ENCODE peak calls at places on chromosomes 7 and 10, in seven cellular contexts. Y is lower leg skin, U is Peyer's patch, O is endothelial cell of umbilical vein, L is A549, T is K562, I is body of pancreas. W is an unnamed sample.

GRCh38 chr10:118754132-118754555 is 626 bp downstream of the CACUL1 start:
- DNase-seq in Y (peak), U (peak), O (peak), L (peak), T (peak), I (peak), W (peak)

GRCh38 chr7:141950796-141951195 is 4.0 kb upstream of the CLEC5A start:
- DNase-seq in Y (no peak), U (no peak), O (no peak), L (no peak), T (no peak), I (no peak), W (no peak)

GRCh38 chr10:129904323-129904722 is 59.8 kb downstream of the EBF3 start:
- DNase-seq in Y (no peak), U (no peak), O (no peak), L (no peak), T (no peak), I (no peak), W (no peak)

GRCh38 chr10:63622097-63622496 is 100.9 kb downstream of the REEP3 start:
- DNase-seq in Y (no peak), U (no peak), O (no peak), L (no peak), T (no peak), I (no peak), W (no peak)

GRCh38 chr7:32068411-32068905 is 1.7 kb downstream of the PDE1C start:
- DNase-seq in Y (no peak), U (no peak), O (no peak), L (no peak), T (no peak), I (no peak), W (no peak)

GRCh38 chr7:2541291-2542010 is 13.9 kb downstream of the BRAT1 start:
- DNase-seq in Y (no peak), U (peak), O (no peak), L (no peak), T (no peak), I (no peak), W (peak)

GRCh38 chr7:98303906-98304305 is 22.4 kb downstream of the BRI3 start:
- DNase-seq in Y (no peak), U (no peak), O (no peak), L (no peak), T (no peak), I (no peak), W (no peak)

GRCh38 chr10:49076741-49077521 is 38.4 kb downstream of the VSTM4 start:
- DNase-seq in Y (no peak), U (no peak), O (no peak), L (no peak), T (no peak), I (no peak), W (no peak)

GRCh38 chr10:75358835-75359421 is 42.6 kb downstream of the ZNF503 start:
- DNase-seq in Y (no peak), U (no peak), O (no peak), L (peak), T (no peak), I (no peak), W (no peak)

GRCh38 chr7:116863168-116863670 is 832 bp downstream of the CAPZA2 start:
- DNase-seq in Y (no peak), U (no peak), O (peak), L (peak), T (peak), I (peak), W (no peak)

GRCh38 chr7:134186022-134186421 is 58.9 kb downstream of the LRGUK start:
- DNase-seq in Y (no peak), U (no peak), O (no peak), L (no peak), T (no peak), I (no peak), W (no peak)

GRCh38 chr10:79460687-79461086 is 15.3 kb upstream of the ZCCHC24 start:
- DNase-seq in Y (no peak), U (no peak), O (no peak), L (no peak), T (no peak), I (no peak), W (no peak)

GRCh38 chr10:105834261-105835059 is 1193.4 kb downstream of the SORCS3 start:
- DNase-seq in Y (no peak), U (no peak), O (no peak), L (no peak), T (no peak), I (no peak), W (no peak)

GRCh38 chr7:26178272-26178960 is 22.1 kb downstream of the HNRNPA2B1 start:
- DNase-seq in Y (no peak), U (no peak), O (no peak), L (no peak), T (no peak), I (no peak), W (no peak)
- TF ChIP-seq POLR2A in Y (no peak), U (no peak), O (no peak), L (no peak), T (no peak), I (no peak), W (no peak)

GRCh38 chr10:86757110-86757790 is 831 bp downstream of the BMPR1A start:
- DNase-seq in Y (peak), U (peak), O (no peak), L (peak), T (peak), I (peak), W (no peak)
- TF ChIP-seq POLR2A in Y (no peak), U (no peak), O (no peak), L (no peak), T (no peak), I (peak), W (no peak)

DNA sequence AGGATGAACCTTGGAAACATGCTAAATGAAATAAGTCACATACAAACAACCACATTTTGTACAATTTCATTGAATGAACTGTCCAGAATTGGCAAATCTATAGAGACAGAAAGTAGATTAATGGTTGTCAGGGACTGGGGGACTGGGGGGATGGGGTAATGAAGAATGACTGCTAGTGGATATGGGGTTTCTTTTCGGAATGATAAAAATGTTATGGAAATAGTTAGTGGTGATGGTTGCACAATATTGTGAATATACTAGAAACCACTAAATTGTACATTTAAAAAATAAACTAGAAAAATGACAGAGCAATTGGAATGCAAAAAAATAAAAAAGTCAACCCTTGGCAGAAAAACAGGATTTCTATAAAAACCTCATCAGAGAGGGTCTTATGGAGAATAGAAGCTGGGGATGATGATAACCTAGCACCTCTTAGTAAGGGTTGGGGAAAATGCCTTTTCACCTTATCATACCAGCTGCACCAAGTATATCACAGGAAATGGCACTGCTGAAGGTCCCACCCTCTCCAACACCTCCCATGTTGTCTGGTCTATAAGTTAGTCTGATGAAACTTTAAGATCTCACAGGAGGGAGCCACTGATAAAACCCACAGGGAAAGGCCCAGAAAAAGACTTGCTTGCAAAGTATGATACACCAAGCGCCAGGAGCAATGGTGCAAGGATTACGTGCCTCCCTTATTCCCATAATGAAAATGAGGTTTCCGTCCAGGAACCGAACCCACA is 23.1 kb upstream of the JAZF1 start:
- DNase-seq in Y (no peak), U (no peak), O (no peak), L (no peak), T (no peak), I (no peak), W (no peak)
- TF ChIP-seq POLR2A in Y (no peak), U (no peak), O (no peak), L (no peak), T (no peak), I (no peak), W (no peak)

DNA sequence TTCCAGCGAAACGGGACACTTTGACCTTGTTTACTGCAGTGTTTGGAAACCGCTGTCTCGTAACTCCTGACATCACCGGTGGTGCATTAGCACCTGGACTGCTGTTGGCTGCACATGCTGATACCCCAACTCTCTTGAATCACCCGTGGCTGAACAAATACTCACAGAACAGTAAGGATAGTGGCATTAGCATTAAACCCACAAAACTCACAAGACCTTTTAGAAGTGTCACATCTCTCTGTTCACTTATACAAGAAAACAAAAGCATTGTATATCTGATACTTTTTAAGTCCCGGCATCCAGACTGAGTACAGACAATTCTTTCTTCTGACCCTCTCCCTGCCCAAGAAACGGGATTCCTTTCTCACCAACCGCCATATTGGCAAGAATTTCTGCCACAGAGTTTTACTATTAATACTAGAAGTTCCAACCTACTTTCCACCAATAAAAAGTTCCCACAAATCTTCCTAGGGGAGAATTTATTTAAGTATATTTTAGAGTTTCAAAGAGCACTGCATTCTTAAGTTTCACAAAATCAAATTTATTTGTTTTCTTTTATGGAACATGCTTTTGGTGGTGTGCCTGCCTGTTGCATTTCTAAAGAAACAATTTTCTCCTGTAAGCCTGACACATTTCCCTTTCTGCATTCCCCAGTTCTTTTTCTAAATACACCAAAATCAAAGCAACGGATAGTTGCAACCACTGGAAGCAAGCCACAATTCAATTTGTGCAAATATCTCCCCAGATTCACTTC is 208.4 kb upstream of the KLF14 start:
- DNase-seq in Y (peak), U (peak), O (peak), L (peak), T (peak), I (peak), W (no peak)
- TF ChIP-seq POLR2A in Y (no peak), U (peak), O (no peak), L (no peak), T (no peak), I (no peak), W (peak)

DNA sequence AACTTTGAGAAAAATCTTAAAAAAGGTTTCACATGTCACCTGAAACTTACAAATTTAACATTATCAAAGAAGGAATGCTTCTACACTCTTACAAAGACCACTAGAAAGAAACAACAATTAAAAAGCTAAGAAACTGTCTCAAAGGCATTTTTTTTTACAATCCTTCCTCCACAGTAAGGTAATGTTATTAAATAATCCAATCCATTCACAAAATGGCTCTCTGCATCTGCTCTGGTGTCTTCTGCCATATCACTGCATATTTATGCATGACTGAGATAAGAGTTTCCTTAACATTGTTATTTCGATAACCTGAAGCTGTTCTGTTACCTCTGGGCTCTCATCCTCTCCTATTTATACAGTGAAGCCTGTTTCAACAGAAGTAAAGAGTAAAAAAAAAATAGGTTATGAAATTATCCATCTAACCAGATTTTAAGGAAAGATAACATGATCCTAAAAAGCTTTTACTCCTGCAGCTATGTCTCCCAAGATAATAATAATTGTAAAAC is 8.5 kb downstream of the HNRNPA2B1 start:
- DNase-seq in Y (no peak), U (no peak), O (no peak), L (no peak), T (no peak), I (no peak), W (no peak)
- TF ChIP-seq POLR2A in Y (no peak), U (no peak), O (no peak), L (no peak), T (no peak), I (peak), W (no peak)

DNA sequence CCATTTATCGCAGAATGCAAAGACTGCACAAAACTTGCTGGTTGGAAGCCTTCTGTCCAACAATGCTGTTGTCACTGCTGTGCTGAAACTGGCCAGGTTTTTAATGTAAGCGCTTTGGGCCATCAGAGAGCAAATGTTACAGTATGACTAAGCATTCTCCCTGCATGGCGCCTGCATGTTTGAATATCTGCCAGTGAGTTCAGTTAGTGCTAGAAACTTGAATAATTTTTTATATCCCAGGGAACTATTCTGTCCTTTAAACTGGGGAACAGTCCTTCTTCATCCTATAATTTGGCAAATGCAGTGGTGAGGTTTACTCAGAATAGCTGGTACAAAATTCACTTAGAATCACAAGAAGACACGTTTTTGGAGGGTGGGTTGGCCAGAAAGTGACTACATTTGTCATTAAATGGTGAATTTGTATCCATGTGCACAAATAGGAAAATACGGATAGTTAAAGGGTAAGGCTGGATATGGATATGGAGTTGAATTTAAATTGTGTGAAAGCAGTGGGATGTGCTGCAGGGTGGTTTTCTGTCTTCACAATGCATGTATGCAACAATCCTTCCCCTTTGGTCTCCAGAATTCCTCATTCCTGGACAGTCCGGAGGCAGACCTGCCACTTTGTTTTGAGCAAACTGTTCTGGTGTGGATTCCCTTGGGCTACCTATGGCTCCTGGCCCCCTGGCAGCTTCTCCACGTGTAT is 1.7 kb downstream of the ABCC2 start:
- DNase-seq in Y (peak), U (no peak), O (peak), L (no peak), T (peak), I (peak), W (no peak)
- TF ChIP-seq POLR2A in Y (no peak), U (no peak), O (no peak), L (no peak), T (no peak), I (no peak), W (no peak)

DNA sequence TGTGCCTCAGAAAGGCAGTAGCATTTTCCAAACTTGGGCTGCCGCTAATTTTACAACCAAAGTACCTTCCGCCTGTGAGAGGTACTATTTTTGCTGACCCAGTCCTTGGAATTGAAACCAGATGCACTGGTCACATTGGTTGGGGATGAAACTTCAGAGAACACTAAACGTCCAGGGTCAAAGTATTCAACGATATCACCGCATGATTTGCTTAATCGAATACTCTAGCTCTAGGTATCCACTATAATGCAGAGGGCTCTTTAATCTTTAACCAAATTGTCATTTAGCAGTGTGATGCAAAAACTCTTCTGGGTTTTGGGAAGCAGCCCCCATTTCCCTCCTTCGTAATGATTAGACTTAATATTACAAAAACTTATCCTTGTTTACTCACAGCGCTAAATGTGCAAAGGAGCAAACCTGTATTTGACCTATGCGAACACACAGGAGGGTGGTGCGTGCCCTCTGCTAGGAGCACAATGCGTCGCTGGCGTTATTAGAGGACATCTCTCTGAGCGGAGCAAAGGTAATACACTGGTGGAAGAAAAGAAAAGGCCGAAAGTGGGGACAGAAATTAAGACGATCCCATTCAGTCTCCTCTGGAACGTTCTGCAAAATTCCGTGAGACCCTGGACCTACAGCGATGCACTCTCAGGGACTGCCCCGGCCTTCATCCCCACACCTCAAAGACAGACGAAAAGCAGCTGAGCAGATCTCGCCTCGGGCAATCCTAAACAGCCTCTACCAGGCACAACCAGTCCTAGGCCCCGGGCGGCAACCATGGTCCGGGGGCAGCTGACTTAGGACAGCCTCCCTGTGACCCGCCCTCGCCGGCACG is 916 bp upstream of the EEPD1 start:
- DNase-seq in Y (no peak), U (no peak), O (peak), L (no peak), T (no peak), I (no peak), W (no peak)
- TF ChIP-seq POLR2A in Y (no peak), U (peak), O (no peak), L (peak), T (peak), I (peak), W (no peak)